ENCODE peak calls at places on chromosomes 6 and 20, in ten cellular contexts. One of them, this sample, is unnamed.

GRCh38 chr20:47464380-47465101 is 37.1 kb upstream of the NCOA3 start:
- DNase-seq in transverse colon: peak
- DNase-seq in endothelial cell of umbilical vein: peak
- DNase-seq in Panc1: peak
- DNase-seq in upper lobe of left lung: no peak
- DNase-seq in HepG2: peak
- DNase-seq in GM23338: peak
- DNase-seq in spleen: no peak
- DNase-seq in HCT116: peak
- DNase-seq in HL-60: peak
- DNase-seq in this sample: peak

GRCh38 chr20:61849376-61849775 is 216.3 kb downstream of the TAF4 start:
- DNase-seq in GM23338: no peak
- DNase-seq in HCT116: no peak
- DNase-seq in HepG2: no peak
- DNase-seq in spleen: peak
- DNase-seq in endothelial cell of umbilical vein: no peak
- DNase-seq in upper lobe of left lung: peak
- DNase-seq in Panc1: no peak
- DNase-seq in HL-60: no peak
- DNase-seq in transverse colon: no peak
- DNase-seq in this sample: no peak

GRCh38 chr20:31560094-31560899 is 44.8 kb upstream of the ID1 start:
- DNase-seq in HepG2: peak
- DNase-seq in upper lobe of left lung: no peak
- DNase-seq in transverse colon: peak
- DNase-seq in endothelial cell of umbilical vein: peak
- DNase-seq in HCT116: peak
- DNase-seq in Panc1: peak
- DNase-seq in spleen: peak
- DNase-seq in HL-60: peak
- DNase-seq in GM23338: peak
- DNase-seq in this sample: peak

GRCh38 chr6:169250660-169251059 is 3.0 kb downstream of the THBS2 start:
- DNase-seq in GM23338: peak
- DNase-seq in spleen: no peak
- DNase-seq in Panc1: no peak
- DNase-seq in HepG2: no peak
- DNase-seq in HL-60: no peak
- DNase-seq in endothelial cell of umbilical vein: no peak
- DNase-seq in upper lobe of left lung: no peak
- DNase-seq in HCT116: peak
- DNase-seq in transverse colon: no peak
- DNase-seq in this sample: no peak

GRCh38 chr6:133890941-133891813 is 2.3 kb downstream of the TCF21 start:
- DNase-seq in endothelial cell of umbilical vein: peak
- DNase-seq in Panc1: no peak
- DNase-seq in HepG2: no peak
- DNase-seq in upper lobe of left lung: peak
- DNase-seq in GM23338: peak
- DNase-seq in transverse colon: peak
- DNase-seq in spleen: peak
- DNase-seq in HL-60: no peak
- DNase-seq in HCT116: no peak
- DNase-seq in this sample: no peak

GRCh38 chr6:9502991-9503761 is 911.7 kb downstream of the TFAP2A start:
- DNase-seq in upper lobe of left lung: no peak
- DNase-seq in GM23338: peak
- DNase-seq in transverse colon: no peak
- DNase-seq in HepG2: no peak
- DNase-seq in spleen: no peak
- DNase-seq in endothelial cell of umbilical vein: peak
- DNase-seq in Panc1: peak
- DNase-seq in HL-60: no peak
- DNase-seq in HCT116: no peak
- DNase-seq in this sample: no peak

GRCh38 chr20:33490023-33490933 is at the start of gene CBFA2T2:
- DNase-seq in HL-60: peak
- DNase-seq in GM23338: no peak
- DNase-seq in HCT116: peak
- DNase-seq in endothelial cell of umbilical vein: peak
- DNase-seq in upper lobe of left lung: no peak
- DNase-seq in Panc1: no peak
- DNase-seq in spleen: no peak
- DNase-seq in HepG2: peak
- DNase-seq in transverse colon: peak
- DNase-seq in this sample: peak

GRCh38 chr20:62434098-62434497 is 6.8 kb upstream of the RBBP8NL start:
- DNase-seq in transverse colon: no peak
- DNase-seq in Panc1: no peak
- DNase-seq in GM23338: no peak
- DNase-seq in HL-60: no peak
- DNase-seq in upper lobe of left lung: peak
- DNase-seq in endothelial cell of umbilical vein: no peak
- DNase-seq in spleen: no peak
- DNase-seq in HepG2: no peak
- DNase-seq in HCT116: no peak
- DNase-seq in this sample: no peak

DNA sequence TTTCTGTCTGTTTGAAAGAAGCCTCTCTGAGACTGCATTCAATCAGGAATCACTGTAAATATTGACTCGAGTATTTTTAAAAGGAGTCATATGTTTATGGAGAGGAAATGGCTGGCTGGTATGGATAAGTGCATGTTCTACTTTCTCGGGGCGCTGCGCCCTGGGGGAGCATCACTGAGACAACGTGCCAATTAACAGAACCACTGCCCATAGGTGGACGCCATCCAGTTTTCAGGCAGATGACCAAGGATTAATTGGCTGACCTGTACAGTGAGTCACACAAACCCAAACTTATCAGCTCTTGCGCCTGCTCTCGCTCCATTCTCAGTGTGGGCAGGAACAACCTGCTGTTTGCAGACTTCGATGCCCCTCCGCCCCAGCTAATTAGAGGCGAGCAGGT is 571.2 kb downstream of the QKI start:
- DNase-seq in HCT116: no peak
- DNase-seq in endothelial cell of umbilical vein: no peak
- DNase-seq in upper lobe of left lung: no peak
- DNase-seq in GM23338: no peak
- DNase-seq in Panc1: peak
- DNase-seq in HL-60: no peak
- DNase-seq in spleen: no peak
- DNase-seq in HepG2: no peak
- DNase-seq in transverse colon: no peak
- DNase-seq in this sample: no peak
- TF ChIP-seq POLR2AphosphoS5 in HCT116: no peak
- TF ChIP-seq POLR2AphosphoS5 in endothelial cell of umbilical vein: no peak
- TF ChIP-seq POLR2AphosphoS5 in upper lobe of left lung: no peak
- TF ChIP-seq POLR2AphosphoS5 in GM23338: no peak
- TF ChIP-seq POLR2AphosphoS5 in Panc1: no peak
- TF ChIP-seq POLR2AphosphoS5 in HL-60: no peak
- TF ChIP-seq POLR2AphosphoS5 in spleen: no peak
- TF ChIP-seq POLR2AphosphoS5 in HepG2: no peak
- TF ChIP-seq POLR2AphosphoS5 in transverse colon: no peak
- TF ChIP-seq POLR2AphosphoS5 in this sample: no peak

DNA sequence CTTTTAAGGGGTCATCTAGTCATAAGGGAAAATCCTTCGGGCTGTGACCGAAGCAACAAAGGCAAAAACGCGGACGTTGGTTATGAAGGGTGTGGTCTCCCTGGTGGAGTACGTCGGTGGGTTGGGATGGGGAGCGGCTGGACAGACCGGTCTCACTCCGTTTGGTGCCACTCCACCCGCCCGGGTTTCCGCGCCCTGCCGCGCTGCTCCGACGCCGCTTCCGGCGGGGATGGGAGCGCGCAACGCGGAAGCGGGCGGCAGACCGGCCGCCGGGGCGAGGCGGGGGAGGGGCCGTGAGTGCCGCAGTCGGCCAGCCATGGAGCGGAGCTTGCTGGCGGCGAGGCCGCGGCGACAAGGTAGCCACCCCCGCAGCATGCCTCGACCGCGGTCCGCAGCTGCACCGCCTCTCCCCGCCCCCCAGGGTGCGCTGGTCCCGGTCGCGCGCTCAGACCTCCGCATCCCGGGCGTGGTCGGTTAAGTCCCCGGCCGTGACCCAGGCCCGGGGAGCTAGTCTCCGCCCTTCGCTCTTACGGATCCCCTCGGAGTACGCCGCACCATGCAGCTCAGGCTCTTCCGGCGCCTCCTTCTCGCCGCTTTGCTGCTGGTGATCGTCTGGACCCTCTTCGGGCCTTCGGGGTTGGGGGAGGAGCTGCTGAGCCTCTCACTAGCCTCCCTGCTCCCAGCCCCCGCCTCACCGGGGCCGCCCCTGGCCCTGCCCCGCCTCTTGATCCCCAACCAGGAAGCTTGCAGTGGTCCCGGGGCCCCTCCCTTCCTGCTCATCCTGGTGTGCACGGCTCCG is at the start of gene B3GALT4:
- DNase-seq in transverse colon: peak
- DNase-seq in HL-60: peak
- DNase-seq in Panc1: no peak
- DNase-seq in spleen: peak
- DNase-seq in upper lobe of left lung: peak
- DNase-seq in GM23338: peak
- DNase-seq in HCT116: no peak
- DNase-seq in endothelial cell of umbilical vein: peak
- DNase-seq in HepG2: no peak
- DNase-seq in this sample: peak
- H3K27ac ChIP-seq in transverse colon: peak
- H3K27ac ChIP-seq in HL-60: peak
- H3K27ac ChIP-seq in Panc1: peak
- H3K27ac ChIP-seq in spleen: peak
- H3K27ac ChIP-seq in upper lobe of left lung: peak
- H3K27ac ChIP-seq in GM23338: peak
- H3K27ac ChIP-seq in HCT116: peak
- H3K27ac ChIP-seq in endothelial cell of umbilical vein: peak
- H3K27ac ChIP-seq in HepG2: no peak
- H3K27ac ChIP-seq in this sample: peak

GRCh38 chr6:156931283-156931682 is 154.1 kb downstream of the ARID1B start:
- DNase-seq in transverse colon: no peak
- DNase-seq in spleen: no peak
- DNase-seq in HCT116: no peak
- DNase-seq in upper lobe of left lung: no peak
- DNase-seq in HepG2: no peak
- DNase-seq in GM23338: no peak
- DNase-seq in Panc1: no peak
- DNase-seq in endothelial cell of umbilical vein: no peak
- DNase-seq in HL-60: no peak
- DNase-seq in this sample: no peak

GRCh38 chr6:156934054-156934424 is 156.9 kb downstream of the ARID1B start:
- DNase-seq in endothelial cell of umbilical vein: no peak
- DNase-seq in GM23338: no peak
- DNase-seq in spleen: no peak
- DNase-seq in HL-60: no peak
- DNase-seq in transverse colon: no peak
- DNase-seq in Panc1: no peak
- DNase-seq in HepG2: no peak
- DNase-seq in HCT116: no peak
- DNase-seq in upper lobe of left lung: no peak
- DNase-seq in this sample: no peak

GRCh38 chr6:156928972-156929371 is 151.8 kb downstream of the ARID1B start:
- DNase-seq in HL-60: no peak
- DNase-seq in HepG2: no peak
- DNase-seq in HCT116: no peak
- DNase-seq in transverse colon: no peak
- DNase-seq in spleen: no peak
- DNase-seq in Panc1: no peak
- DNase-seq in endothelial cell of umbilical vein: no peak
- DNase-seq in GM23338: no peak
- DNase-seq in upper lobe of left lung: no peak
- DNase-seq in this sample: no peak

GRCh38 chr6:156935000-156935399 is 157.8 kb downstream of the ARID1B start:
- DNase-seq in spleen: no peak
- DNase-seq in endothelial cell of umbilical vein: no peak
- DNase-seq in GM23338: no peak
- DNase-seq in Panc1: no peak
- DNase-seq in HCT116: no peak
- DNase-seq in transverse colon: no peak
- DNase-seq in HL-60: no peak
- DNase-seq in HepG2: no peak
- DNase-seq in upper lobe of left lung: no peak
- DNase-seq in this sample: no peak

DNA sequence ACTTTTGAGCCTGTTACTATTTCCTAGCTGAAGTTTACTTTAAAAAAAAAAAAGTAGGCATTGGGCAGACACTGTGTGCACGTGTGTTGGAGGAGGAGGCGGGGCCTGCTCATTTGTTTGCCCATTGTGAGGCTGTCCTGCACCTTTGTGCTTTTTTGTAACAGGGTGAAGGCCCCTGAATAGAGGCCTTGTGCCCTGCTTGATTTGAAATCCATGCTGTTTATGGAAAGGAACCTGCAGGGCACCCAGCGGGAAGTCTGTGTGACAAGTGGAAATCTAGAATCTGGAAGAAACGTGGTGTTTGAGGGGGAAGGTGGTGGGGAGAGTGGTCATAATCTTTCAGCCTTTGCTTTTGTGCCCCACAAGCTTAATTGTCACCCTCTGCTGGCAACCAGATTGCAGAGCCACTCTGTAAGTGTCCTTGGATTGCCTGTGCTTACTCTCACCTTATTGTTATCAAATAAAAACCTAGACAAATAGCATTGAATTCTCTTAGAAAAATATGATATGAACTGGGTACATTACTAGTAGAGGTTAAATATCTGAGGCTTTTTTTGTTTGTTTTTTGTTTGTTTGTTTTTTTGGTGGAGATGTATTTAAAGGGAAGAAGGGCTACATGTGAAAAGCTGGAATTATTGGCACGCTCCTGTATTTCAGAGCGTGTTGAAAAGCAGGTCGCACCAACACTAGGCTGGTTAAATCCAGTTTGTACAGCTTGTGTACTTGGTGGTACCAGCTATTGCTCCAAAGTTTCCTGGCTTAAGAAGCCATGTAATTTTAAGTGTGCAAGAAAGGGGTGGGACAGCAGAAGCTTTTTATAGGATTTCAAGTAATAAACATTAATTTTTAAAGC is 156.2 kb downstream of the ARID1B start:
- DNase-seq in endothelial cell of umbilical vein: no peak
- DNase-seq in HCT116: no peak
- DNase-seq in HepG2: peak
- DNase-seq in transverse colon: peak
- DNase-seq in Panc1: no peak
- DNase-seq in GM23338: peak
- DNase-seq in HL-60: no peak
- DNase-seq in spleen: no peak
- DNase-seq in upper lobe of left lung: no peak
- DNase-seq in this sample: no peak
- TF ChIP-seq POLR2AphosphoS5 in endothelial cell of umbilical vein: no peak
- TF ChIP-seq POLR2AphosphoS5 in HCT116: no peak
- TF ChIP-seq POLR2AphosphoS5 in HepG2: no peak
- TF ChIP-seq POLR2AphosphoS5 in transverse colon: no peak
- TF ChIP-seq POLR2AphosphoS5 in Panc1: no peak
- TF ChIP-seq POLR2AphosphoS5 in GM23338: no peak
- TF ChIP-seq POLR2AphosphoS5 in HL-60: no peak
- TF ChIP-seq POLR2AphosphoS5 in spleen: no peak
- TF ChIP-seq POLR2AphosphoS5 in upper lobe of left lung: no peak
- TF ChIP-seq POLR2AphosphoS5 in this sample: no peak

DNA sequence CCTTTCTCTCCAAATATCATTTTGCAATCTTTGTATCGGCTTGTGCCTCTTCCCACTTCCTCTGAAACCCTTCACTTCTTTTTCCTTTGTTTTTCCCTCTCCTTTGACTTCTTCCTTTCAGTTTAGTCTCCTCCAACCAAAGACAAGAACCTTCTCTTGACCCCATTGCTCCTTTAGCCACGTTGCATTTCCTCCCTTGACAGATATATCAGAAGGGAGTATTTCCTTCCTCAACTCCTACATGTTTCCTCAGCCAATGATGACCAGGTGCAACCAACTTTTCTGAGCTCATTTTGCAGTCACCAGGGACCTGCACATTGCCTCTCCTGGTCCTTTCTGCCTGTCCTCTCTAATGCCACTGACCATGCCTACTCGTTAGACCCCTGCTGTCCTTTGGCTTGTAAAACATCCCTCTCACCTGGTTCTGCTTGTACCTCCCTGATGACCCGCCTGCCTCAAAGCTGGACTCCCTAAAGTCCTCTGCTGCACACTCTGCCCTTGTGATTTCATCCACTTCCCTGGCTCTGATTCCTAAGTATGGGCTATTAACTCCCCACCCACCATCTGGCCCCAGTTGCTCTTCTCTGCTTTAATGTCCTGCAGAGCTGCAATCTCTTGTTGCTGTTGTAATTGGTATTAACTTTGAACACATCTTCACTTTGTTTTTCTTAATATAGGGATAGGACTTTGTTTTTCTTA is 27.4 kb downstream of the SLC22A16 start:
- DNase-seq in spleen: no peak
- DNase-seq in endothelial cell of umbilical vein: no peak
- DNase-seq in HL-60: peak
- DNase-seq in HepG2: no peak
- DNase-seq in transverse colon: no peak
- DNase-seq in upper lobe of left lung: no peak
- DNase-seq in GM23338: no peak
- DNase-seq in HCT116: no peak
- DNase-seq in Panc1: no peak
- DNase-seq in this sample: no peak
- H3K27ac ChIP-seq in spleen: no peak
- H3K27ac ChIP-seq in endothelial cell of umbilical vein: no peak
- H3K27ac ChIP-seq in HL-60: peak
- H3K27ac ChIP-seq in HepG2: no peak
- H3K27ac ChIP-seq in transverse colon: no peak
- H3K27ac ChIP-seq in upper lobe of left lung: no peak
- H3K27ac ChIP-seq in GM23338: no peak
- H3K27ac ChIP-seq in HCT116: no peak
- H3K27ac ChIP-seq in Panc1: no peak
- H3K27ac ChIP-seq in this sample: no peak

This sample was measured in breast epithelium.